ENCODE peak calls at places on chromosomes 7 and 10, in six cellular contexts. T is HepG2, C is A549, S is K562, L is endothelial cell of umbilical vein, F is GM12878. J is an unnamed sample.

GRCh38 chr10:70551971-70552422 is 50.5 kb downstream of the PRF1 start:
- DNase-seq in C (no peak), T (peak), F (no peak), L (no peak), S (no peak), J (no peak)

GRCh38 chr10:6120691-6121090 is 31.9 kb downstream of the RBM17 start:
- DNase-seq in F (no peak), C (no peak), L (no peak), T (no peak), S (no peak), J (peak)

GRCh38 chr7:13844954-13845353 is 144.5 kb downstream of the ETV1 start:
- DNase-seq in F (no peak), S (no peak), L (no peak), T (no peak), C (no peak), J (no peak)

GRCh38 chr7:157337316-157338149 is 729 bp downstream of the DNAJB6 start:
- DNase-seq in L (peak), C (no peak), F (no peak), S (peak), T (peak), J (peak)

GRCh38 chr10:128268015-128268722 is 141.9 kb upstream of the MKI67 start:
- DNase-seq in S (peak), L (peak), F (no peak), C (peak), T (peak), J (peak)

GRCh38 chr10:77801474-77802238 is 124.9 kb downstream of the DLG5 start:
- DNase-seq in F (peak), S (no peak), L (no peak), T (no peak), C (no peak), J (peak)

GRCh38 chr7:19408821-19409220 is 263.6 kb upstream of the FERD3L start:
- DNase-seq in L (no peak), T (no peak), S (no peak), C (no peak), F (no peak), J (no peak)

GRCh38 chr10:14740684-14741247 is 33.9 kb downstream of the FAM107B start:
- DNase-seq in C (no peak), T (no peak), S (no peak), F (no peak), L (peak), J (no peak)

GRCh38 chr7:13117103-13117502 is 429.7 kb downstream of the ARL4A start:
- DNase-seq in F (no peak), C (peak), T (peak), L (peak), S (no peak), J (peak)

GRCh38 chr7:44120395-44120794 is 3.0 kb downstream of the POLD2 start:
- DNase-seq in L (no peak), T (no peak), C (no peak), S (no peak), F (no peak), J (no peak)

GRCh38 chr10:77138541-77138940 is 499.1 kb downstream of the KCNMA1 start:
- DNase-seq in C (no peak), T (no peak), F (no peak), L (no peak), S (no peak), J (no peak)

GRCh38 chr7:39609084-39609461 is 14.3 kb upstream of the RALA start:
- DNase-seq in T (no peak), F (no peak), C (no peak), S (no peak), L (peak), J (no peak)

GRCh38 chr10:90064295-90064694 is 362.9 kb downstream of the KIF20B start:
- DNase-seq in L (no peak), T (no peak), F (no peak), C (no peak), S (no peak), J (no peak)

GRCh38 chr10:90062786-90063185 is 361.4 kb downstream of the KIF20B start:
- DNase-seq in C (no peak), S (no peak), T (no peak), F (no peak), L (no peak), J (no peak)

DNA sequence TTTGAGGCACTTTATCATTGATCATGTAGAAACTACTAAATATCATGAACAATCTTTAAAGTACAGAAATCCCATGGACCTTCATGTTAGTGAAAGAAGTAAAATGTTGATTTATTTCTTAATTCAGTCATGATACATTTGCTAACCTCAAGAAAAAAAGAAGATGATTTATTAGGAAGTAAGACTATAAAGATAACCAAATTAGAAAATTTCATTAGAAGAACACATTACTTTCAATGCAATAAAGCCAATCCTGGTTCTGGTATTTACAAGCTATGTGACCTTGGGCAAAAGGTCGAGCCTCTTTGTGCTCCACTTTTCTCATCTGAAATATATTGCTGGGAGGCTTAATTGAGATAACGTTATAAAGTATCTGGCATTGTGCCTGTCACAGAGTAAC is 365.0 kb downstream of the KIF20B start:
- DNase-seq in T (no peak), C (no peak), F (no peak), S (no peak), L (no peak), J (no peak)
- TF ChIP-seq MYC in T (no peak), C (no peak), F (no peak), S (no peak), L (no peak), J (no peak)

GRCh38 chr7:5695037-5695708 is 86.3 kb downstream of the RNF216 start:
- DNase-seq in C (no peak), L (no peak), T (no peak), F (peak), S (no peak), J (no peak)
- TF ChIP-seq MYC in C (no peak), L (no peak), T (no peak), F (no peak), S (no peak), J (no peak)

DNA sequence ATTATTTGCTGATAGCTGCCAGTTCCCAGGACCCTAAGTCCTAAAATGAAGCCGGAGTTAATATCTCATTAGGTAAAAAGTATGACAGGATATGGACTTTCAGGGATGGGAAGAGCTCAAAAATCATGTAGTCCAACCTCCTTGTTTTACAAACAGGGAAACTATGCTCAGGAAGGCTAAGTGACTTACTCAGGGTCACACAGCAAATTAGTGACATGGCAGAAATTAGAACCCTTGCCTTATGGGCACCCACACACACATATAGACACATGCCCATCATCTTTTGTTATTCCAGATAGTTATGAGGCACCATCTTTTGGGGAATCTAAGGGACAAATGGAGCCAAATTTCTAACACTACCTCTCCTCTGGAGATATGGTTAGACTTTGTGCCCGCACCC is 91.2 kb upstream of the ARID5B start:
- DNase-seq in C (no peak), F (no peak), L (no peak), T (no peak), S (no peak), J (no peak)
- TF ChIP-seq MYC in C (no peak), F (no peak), L (no peak), T (no peak), S (no peak), J (no peak)

DNA sequence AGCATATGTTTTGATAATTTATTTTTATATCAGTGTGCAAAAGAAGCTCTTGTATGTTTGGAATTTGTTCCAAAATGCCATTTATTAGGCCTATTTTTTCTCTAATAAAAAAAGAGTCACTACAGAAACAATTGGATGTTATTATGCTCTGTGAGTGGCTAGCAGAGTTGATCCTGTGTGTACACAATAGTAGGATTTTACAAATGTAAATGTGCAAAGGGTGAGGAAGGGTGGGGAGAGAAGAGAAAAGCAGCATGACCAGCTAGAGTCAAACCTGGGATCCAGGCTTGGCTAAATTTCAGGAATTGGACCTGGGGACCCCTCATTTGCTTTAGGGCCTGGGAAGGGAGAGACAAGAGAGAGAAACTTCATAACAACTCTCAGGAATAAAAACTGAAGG is 32.5 kb downstream of the SEMA3A start:
- DNase-seq in C (no peak), L (no peak), F (no peak), T (no peak), S (no peak), J (no peak)
- TF ChIP-seq MYC in C (no peak), L (no peak), F (no peak), T (no peak), S (no peak), J (no peak)

DNA sequence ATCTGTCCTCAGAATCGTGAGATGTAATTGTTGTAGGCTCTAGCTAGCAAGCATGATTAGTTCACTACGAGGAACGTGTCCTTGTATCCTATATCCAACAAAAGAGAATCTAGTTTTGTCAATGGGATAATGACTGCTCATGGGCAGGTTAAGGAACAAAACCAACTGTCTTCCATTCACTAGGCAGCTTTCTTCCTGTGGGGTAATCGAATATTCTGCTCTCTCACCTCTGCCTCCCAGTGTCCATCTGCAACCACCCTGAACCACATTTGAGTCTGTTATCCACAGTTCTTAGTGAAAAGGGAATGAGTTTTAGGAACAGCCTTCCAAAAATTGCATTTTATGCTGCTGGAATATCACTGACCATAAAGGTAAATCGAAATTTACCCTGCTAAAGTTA is 247.2 kb downstream of the PARD3 start:
- DNase-seq in C (no peak), L (no peak), T (no peak), F (no peak), S (no peak), J (no peak)
- TF ChIP-seq MYC in C (no peak), L (no peak), T (no peak), F (no peak), S (no peak), J (no peak)

GRCh38 chr7:45582868-45583277 is 8.7 kb downstream of the ADCY1 start:
- DNase-seq in T (no peak), C (no peak), L (no peak), F (no peak), S (no peak), J (no peak)
- TF ChIP-seq MYC in T (no peak), C (no peak), L (no peak), F (no peak), S (no peak), J (no peak)

DNA sequence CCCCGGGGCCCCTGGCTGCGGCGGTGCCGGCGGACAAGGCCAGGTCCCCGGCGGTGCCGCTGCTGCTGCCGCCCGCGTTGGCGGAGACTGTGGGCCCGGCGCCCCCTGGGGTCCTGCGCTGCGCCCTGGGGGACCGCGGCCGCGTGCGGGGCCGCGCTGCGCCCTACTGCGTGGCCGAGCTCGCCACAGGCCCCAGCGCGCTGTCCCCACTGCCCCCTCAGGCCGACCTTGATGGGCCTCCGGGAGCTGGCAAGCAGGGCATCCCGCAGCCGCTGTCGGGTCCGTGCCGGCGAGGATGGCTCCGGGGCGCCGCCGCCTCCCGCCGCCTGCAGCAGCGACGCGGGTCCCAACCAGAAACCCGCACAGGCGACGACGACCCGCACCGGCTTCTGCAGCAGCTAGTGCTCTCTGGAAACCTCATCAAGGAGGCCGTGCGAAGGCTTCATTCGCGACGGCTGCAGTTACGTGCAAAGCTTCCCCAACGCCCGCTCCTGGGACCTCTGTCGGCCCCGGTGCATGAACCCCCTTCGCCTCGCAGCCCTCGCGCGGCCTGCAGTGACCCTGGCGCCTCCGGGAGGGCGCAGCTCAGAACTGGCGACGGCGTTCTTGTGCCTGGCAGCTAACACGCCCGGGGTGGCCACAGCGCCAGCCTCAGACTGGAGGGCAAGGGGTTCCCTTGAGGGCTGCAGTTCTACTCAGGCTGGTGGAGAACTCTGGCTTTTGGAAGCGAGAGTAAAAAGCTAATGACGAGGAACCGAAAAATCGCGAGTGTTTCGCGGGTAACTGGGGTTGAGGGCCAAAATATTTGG is 804 bp downstream of the FRAT1 start:
- DNase-seq in F (no peak), L (peak), T (peak), C (no peak), S (peak), J (peak)
- TF ChIP-seq MYC in F (no peak), L (no peak), T (peak), C (no peak), S (peak), J (peak)

J was measured in NB4.